ENCODE peak calls at places on chromosomes 2 and 18, in eight cellular contexts. M, Y, H, Q, P, D, F and G are unnamed samples.

GRCh38 chr18:36297419-36298112 is at the start of gene FHOD3:
- DNase-seq in M (peak), Y (peak), H (no peak), Q (peak), P (peak), D (peak), F (peak), G (no peak)

GRCh38 chr2:187544371-187545080 is 9.7 kb downstream of the TFPI start:
- DNase-seq in M (no peak), Y (peak), H (no peak), Q (peak), P (no peak), D (peak), F (no peak), G (peak)

GRCh38 chr2:120209427-120210233 is 13.6 kb downstream of the TMEM185B start:
- DNase-seq in M (no peak), Y (no peak), H (no peak), Q (no peak), P (no peak), D (no peak), F (no peak), G (peak)

GRCh38 chr18:25535495-25535894 is 183.5 kb upstream of the ZNF521 start:
- DNase-seq in M (no peak), Y (no peak), H (no peak), Q (no peak), P (no peak), D (no peak), F (no peak), G (no peak)

GRCh38 chr2:54641988-54642387 is 81.5 kb upstream of the EML6 start:
- DNase-seq in M (peak), Y (no peak), H (no peak), Q (no peak), P (no peak), D (no peak), F (peak), G (no peak)

GRCh38 chr2:3638456-3638810 is 19.6 kb upstream of the ALLC start:
- DNase-seq in M (no peak), Y (no peak), H (no peak), Q (no peak), P (no peak), D (no peak), F (peak), G (no peak)

GRCh38 chr18:55878224-55878623 is 290.2 kb upstream of the TCF4 start:
- DNase-seq in M (no peak), Y (no peak), H (no peak), Q (peak), P (no peak), D (peak), F (no peak), G (no peak)

GRCh38 chr2:54240515-54241219 is 15.4 kb downstream of the TSPYL6 start:
- DNase-seq in M (peak), Y (peak), H (no peak), Q (peak), P (no peak), D (peak), F (no peak), G (no peak)

GRCh38 chr2:112880081-112880531 is 30.9 kb upstream of the IL37 start:
- DNase-seq in M (no peak), Y (peak), H (no peak), Q (peak), P (no peak), D (peak), F (no peak), G (no peak)

GRCh38 chr2:105140237-105140568 is 101.3 kb upstream of the GPR45 start:
- DNase-seq in M (no peak), Y (no peak), H (no peak), Q (no peak), P (no peak), D (peak), F (no peak), G (no peak)

GRCh38 chr2:40127890-40128548 is 323.9 kb downstream of the SLC8A1 start:
- DNase-seq in M (no peak), Y (peak), H (no peak), Q (peak), P (no peak), D (peak), F (no peak), G (no peak)
- H3K4me3 ChIP-seq in M (no peak), Y (no peak), H (no peak), Q (no peak), P (no peak), D (no peak), F (no peak), G (no peak)

GRCh38 chr2:121599963-121600651 is 49.2 kb downstream of the CLASP1 start:
- DNase-seq in M (no peak), Y (no peak), H (no peak), Q (peak), P (no peak), D (peak), F (no peak), G (no peak)

GRCh38 chr2:121595012-121595891 is 54.0 kb downstream of the CLASP1 start:
- DNase-seq in M (no peak), Y (no peak), H (no peak), Q (no peak), P (no peak), D (no peak), F (no peak), G (no peak)

GRCh38 chr2:121598087-121598486 is 51.2 kb downstream of the CLASP1 start:
- DNase-seq in M (no peak), Y (no peak), H (no peak), Q (no peak), P (no peak), D (no peak), F (no peak), G (no peak)

GRCh38 chr2:121591199-121591598 is 58.1 kb downstream of the CLASP1 start:
- DNase-seq in M (no peak), Y (no peak), H (no peak), Q (no peak), P (no peak), D (no peak), F (no peak), G (no peak)

GRCh38 chr2:121596221-121597080 is 52.8 kb downstream of the CLASP1 start:
- DNase-seq in M (no peak), Y (peak), H (no peak), Q (peak), P (peak), D (peak), F (no peak), G (no peak)
- H3K4me3 ChIP-seq in M (peak), Y (no peak), H (peak), Q (no peak), P (no peak), D (no peak), F (peak), G (no peak)

GRCh38 chr2:26971911-26972786 is 1.7 kb downstream of the MAPRE3 start:
- DNase-seq in M (no peak), Y (no peak), H (no peak), Q (no peak), P (no peak), D (no peak), F (peak), G (no peak)
- H3K4me3 ChIP-seq in M (peak), Y (no peak), H (no peak), Q (peak), P (no peak), D (no peak), F (no peak), G (no peak)

GRCh38 chr18:79320216-79320615 is 75.5 kb upstream of the NFATC1 start:
- DNase-seq in M (no peak), Y (no peak), H (no peak), Q (no peak), P (no peak), D (no peak), F (no peak), G (no peak)

GRCh38 chr18:79318142-79318673 is 77.5 kb upstream of the NFATC1 start:
- DNase-seq in M (no peak), Y (no peak), H (no peak), Q (no peak), P (no peak), D (no peak), F (no peak), G (no peak)

GRCh38 chr18:79317718-79318117 is 78.0 kb upstream of the NFATC1 start:
- DNase-seq in M (no peak), Y (peak), H (no peak), Q (peak), P (no peak), D (no peak), F (no peak), G (no peak)

GRCh38 chr18:79309572-79310278 is 86.0 kb upstream of the NFATC1 start:
- DNase-seq in M (no peak), Y (no peak), H (no peak), Q (no peak), P (no peak), D (peak), F (no peak), G (no peak)

GRCh38 chr18:79315589-79315988 is 80.1 kb upstream of the NFATC1 start:
- DNase-seq in M (no peak), Y (no peak), H (no peak), Q (no peak), P (no peak), D (no peak), F (no peak), G (no peak)
- H3K4me3 ChIP-seq in M (no peak), Y (no peak), H (no peak), Q (no peak), P (no peak), D (no peak), F (no peak), G (no peak)